ENCODE peak calls at places on chromosomes 16 and 17, in four cellular contexts. Q, Z, D and S are unnamed samples.
A peak's percentile ranks its signal among the peaks of the same experiment; 100 is the strongest.

GRCh38 chr16:77555781-77556180 is 120.9 kb upstream of the ADAMTS18 start:
- DNase-seq in Q (no peak), Z (no peak), D (no peak), S (no peak)

GRCh38 chr17:79626156-79626890 is 15.5 kb upstream of the RBFOX3 start:
- DNase-seq in Q (no peak), Z (no peak), D (no peak), S (peak; percentile 28)

GRCh38 chr17:28530250-28530649 is 22.2 kb downstream of the UNC119 start:
- DNase-seq in Q (no peak), Z (no peak), D (no peak), S (no peak)

GRCh38 chr17:78828470-78829185 is 12.0 kb downstream of the USP36 start:
- DNase-seq in Q (no peak), Z (no peak), D (no peak), S (peak; percentile 75)

GRCh38 chr17:2723997-2724782 is 12.6 kb upstream of the CLUH start:
- DNase-seq in Q (no peak), Z (no peak), D (no peak), S (peak; percentile 22)

GRCh38 chr17:1532836-1533602 is 16.6 kb upstream of the INPP5K start:
- DNase-seq in Q (peak; percentile 28), Z (no peak), D (peak; percentile 41), S (peak; percentile 43)

GRCh38 chr16:66740010-66740409 is 11.4 kb downstream of the DYNC1LI2 start:
- DNase-seq in Q (peak; percentile 20), Z (no peak), D (peak; percentile 19), S (peak; percentile 71)

GRCh38 chr16:12092347-12092882 is 115.9 kb downstream of the SNX29 start:
- DNase-seq in Q (no peak), Z (no peak), D (no peak), S (no peak)

GRCh38 chr17:74391771-74392170 is 24.5 kb downstream of the GPR142 start:
- DNase-seq in Q (no peak), Z (no peak), D (no peak), S (no peak)

GRCh38 chr17:50947844-50948514 is 81.8 kb upstream of the TOB1 start:
- DNase-seq in Q (no peak), Z (no peak), D (no peak), S (peak; percentile 52)

GRCh38 chr16:85231959-85232358 is 119.7 kb upstream of the CIBAR2 start:
- DNase-seq in Q (no peak), Z (no peak), D (no peak), S (no peak)

GRCh38 chr17:43033947-43034622 is 9.1 kb downstream of the RND2 start:
- DNase-seq in Q (no peak), Z (no peak), D (no peak), S (no peak)

GRCh38 chr16:24776486-24777220 is 47.2 kb downstream of the TNRC6A start:
- DNase-seq in Q (no peak), Z (no peak), D (no peak), S (peak; percentile 55)

GRCh38 chr16:53036066-53036465 is 16.6 kb downstream of the CHD9NB start:
- DNase-seq in Q (no peak), Z (no peak), D (no peak), S (no peak)

GRCh38 chr17:50586421-50587247 is 26.1 kb downstream of the CACNA1G start:
- DNase-seq in Q (no peak), Z (no peak), D (no peak), S (peak; percentile 91)

GRCh38 chr16:2785101-2785991 is 2.0 kb downstream of the PRSS33 start:
- DNase-seq in Q (no peak), Z (no peak), D (no peak), S (peak; percentile 43)

GRCh38 chr17:50956409-50956749 is 90.2 kb upstream of the TOB1 start:
- DNase-seq in Q (no peak), Z (no peak), D (no peak), S (no peak)

GRCh38 chr16:3645504-3646347 is 8.8 kb upstream of the DNASE1 start:
- DNase-seq in Q (no peak), Z (no peak), D (no peak), S (peak; percentile 31)

GRCh38 chr16:73010150-73010676 is 37.7 kb downstream of the ZFHX3 start:
- DNase-seq in Q (no peak), Z (no peak), D (no peak), S (no peak)

GRCh38 chr16:19967963-19968362 is 83.3 kb upstream of the GPRC5B start:
- DNase-seq in Q (no peak), Z (no peak), D (no peak), S (no peak)

GRCh38 chr16:68473358-68474064 is 25.2 kb upstream of the SMPD3 start:
- DNase-seq in Q (no peak), Z (no peak), D (no peak), S (no peak)

GRCh38 chr17:46129302-46129701 is 63.9 kb downstream of the KANSL1 start:
- DNase-seq in Q (no peak), Z (no peak), D (no peak), S (no peak)

GRCh38 chr17:6796887-6797490 is 21.0 kb downstream of the FBXO39 start:
- DNase-seq in Q (no peak), Z (no peak), D (no peak), S (no peak)